ENCODE peak calls at places on chromosomes 1 and 21, in seven cellular contexts. L is A549, J is memory B cell, R is Calu3, G is hippocampal formation, V is NCI-H1105 treated with DMSO at 0.1 percent for 48 hours, Y is nucleus accumbens. X is an unnamed sample.

GRCh38 chr1:180234369-180235076 is 4.5 kb downstream of the LHX4 start:
- DNase-seq in L (no peak), J (no peak), R (peak; percentile 19), G (no peak), V (no peak), Y (no peak), X (no peak)

GRCh38 chr1:205950826-205951549 is 7.7 kb upstream of the SLC26A9 start:
- DNase-seq in L (no peak), J (no peak), R (no peak), G (no peak), V (no peak), Y (no peak), X (no peak)

GRCh38 chr1:7539772-7540175 is 231.3 kb upstream of the VAMP3 start:
- DNase-seq in L (no peak), J (no peak), R (peak; percentile 62), G (no peak), V (peak; percentile 43), Y (no peak), X (peak; percentile 44)

GRCh38 chr1:36400825-36401601 is 3.3 kb upstream of the LSM10 start:
- DNase-seq in L (no peak), J (no peak), R (no peak), G (peak; percentile 7), V (no peak), Y (no peak), X (peak; percentile 78)

GRCh38 chr1:224435318-224435763 is 744 bp upstream of the WDR26 start:
- DNase-seq in L (peak; percentile 17), J (no peak), R (no peak), G (no peak), V (no peak), Y (no peak), X (peak; percentile 64)

GRCh38 chr1:118987431-118988185 is 535 bp downstream of the TBX15 start:
- DNase-seq in L (no peak), J (no peak), R (no peak), G (no peak), V (no peak), Y (no peak), X (no peak)

GRCh38 chr1:243495442-243496172 is 239.8 kb downstream of the SDCCAG8 start:
- DNase-seq in L (no peak), J (no peak), R (no peak), G (peak; percentile 91), V (no peak), Y (no peak), X (no peak)

GRCh38 chr1:232725303-232726047 is 79.7 kb upstream of the MAP10 start:
- DNase-seq in L (no peak), J (no peak), R (no peak), G (no peak), V (no peak), Y (no peak), X (no peak)

GRCh38 chr1:221699582-221700519 is 42.0 kb downstream of the DUSP10 start:
- DNase-seq in L (no peak), J (no peak), R (no peak), G (no peak), V (no peak), Y (no peak), X (no peak)

GRCh38 chr1:77283701-77284425 is 2.0 kb downstream of the AK5 start:
- DNase-seq in L (no peak), J (no peak), R (no peak), G (peak; percentile 46), V (no peak), Y (no peak), X (no peak)

GRCh38 chr1:225500589-225501192 is 72.9 kb upstream of the LBR start:
- DNase-seq in L (no peak), J (no peak), R (no peak), G (no peak), V (no peak), Y (no peak), X (no peak)

GRCh38 chr1:201505505-201505893 is 1.4 kb downstream of the CSRP1 start:
- DNase-seq in L (no peak), J (no peak), R (peak; percentile 50), G (no peak), V (peak; percentile 75), Y (no peak), X (no peak)

GRCh38 chr1:119743776-119744597 is 24.7 kb downstream of the HMGCS2 start:
- DNase-seq in L (peak; percentile 56), J (peak; percentile 12), R (peak; percentile 39), G (peak; percentile 77), V (peak; percentile 66), Y (peak; percentile 44), X (peak; percentile 55)

GRCh38 chr1:3631330-3631729 is 6.5 kb downstream of the TPRG1L start:
- DNase-seq in L (no peak), J (no peak), R (no peak), G (no peak), V (no peak), Y (no peak), X (no peak)

GRCh38 chr1:20632386-20632785 is 872 bp upstream of the PINK1 start:
- DNase-seq in L (no peak), J (no peak), R (no peak), G (no peak), V (no peak), Y (no peak), X (no peak)

GRCh38 chr1:153553096-153553495 is 4.0 kb upstream of the S100A3 start:
- DNase-seq in L (no peak), J (no peak), R (no peak), G (no peak), V (no peak), Y (no peak), X (no peak)

GRCh38 chr21:42678118-42678430 is 24.7 kb downstream of the PDE9A start:
- DNase-seq in L (no peak), J (no peak), R (no peak), G (no peak), V (peak; percentile 87), Y (no peak), X (no peak)

GRCh38 chr1:154407021-154407865 is 2.1 kb downstream of the IL6R start:
- DNase-seq in L (no peak), J (peak; percentile 43), R (no peak), G (peak; percentile 45), V (no peak), Y (no peak), X (no peak)

GRCh38 chr1:247749870-247750269 is 1.9 kb upstream of the OR14A2 start:
- DNase-seq in L (no peak), J (no peak), R (no peak), G (no peak), V (no peak), Y (no peak), X (no peak)

GRCh38 chr1:202160377-202160940 is at the start of gene PTPN7:
- DNase-seq in L (no peak), J (peak; percentile 69), R (peak; percentile 30), G (no peak), V (no peak), Y (no peak), X (no peak)

GRCh38 chr1:109725510-109725909 is 13.5 kb downstream of the GSTM5 start:
- DNase-seq in L (no peak), J (no peak), R (no peak), G (no peak), V (no peak), Y (no peak), X (no peak)

GRCh38 chr21:39188521-39189139 is 5.4 kb upstream of the PSMG1 start:
- DNase-seq in L (no peak), J (no peak), R (no peak), G (no peak), V (no peak), Y (no peak), X (no peak)

GRCh38 chr1:12159826-12160225 is 7.0 kb upstream of the TNFRSF1B start:
- DNase-seq in L (no peak), J (no peak), R (peak; percentile 28), G (no peak), V (no peak), Y (no peak), X (peak; percentile 68)

GRCh38 chr1:29243863-29244185 is 7.5 kb downstream of the PTPRU start:
- DNase-seq in L (no peak), J (no peak), R (no peak), G (no peak), V (no peak), Y (no peak), X (no peak)

GRCh38 chr1:157966034-157966671 is 27.3 kb upstream of the KIRREL1 start:
- DNase-seq in L (peak; percentile 64), J (no peak), R (peak; percentile 85), G (no peak), V (no peak), Y (no peak), X (no peak)

GRCh38 chr1:66542811-66543767 is 9.1 kb downstream of the SGIP1 start:
- DNase-seq in L (no peak), J (no peak), R (peak; percentile 82), G (peak; percentile 57), V (peak; percentile 87), Y (no peak), X (peak; percentile 72)

GRCh38 chr1:6969762-6970161 is 184.5 kb downstream of the CAMTA1 start:
- DNase-seq in L (no peak), J (no peak), R (no peak), G (no peak), V (no peak), Y (no peak), X (no peak)

GRCh38 chr1:17596651-17597509 is 57.4 kb downstream of the ARHGEF10L start:
- DNase-seq in L (no peak), J (no peak), R (no peak), G (no peak), V (peak; percentile 96), Y (no peak), X (no peak)

GRCh38 chr1:65467536-65467935 is 47.1 kb downstream of the LEPR start:
- DNase-seq in L (no peak), J (no peak), R (peak; percentile 62), G (no peak), V (peak; percentile 47), Y (no peak), X (peak; percentile 90)

GRCh38 chr1:178999061-178999460 is 26.6 kb upstream of the FAM20B start:
- DNase-seq in L (no peak), J (no peak), R (no peak), G (no peak), V (no peak), Y (no peak), X (no peak)

GRCh38 chr1:38826262-38826661 is 33.3 kb downstream of the RRAGC start:
- DNase-seq in L (no peak), J (no peak), R (no peak), G (no peak), V (peak; percentile 69), Y (no peak), X (no peak)

GRCh38 chr21:41230530-41230929 is 62.6 kb downstream of the BACE2 start:
- DNase-seq in L (no peak), J (no peak), R (no peak), G (no peak), V (no peak), Y (no peak), X (no peak)

GRCh38 chr1:239123243-239123642 is 263.1 kb upstream of the CHRM3 start:
- DNase-seq in L (no peak), J (no peak), R (no peak), G (no peak), V (no peak), Y (no peak), X (no peak)

GRCh38 chr1:228282329-228283042 is 74.6 kb downstream of the OBSCN start:
- DNase-seq in L (no peak), J (no peak), R (no peak), G (no peak), V (no peak), Y (no peak), X (peak; percentile 63)

GRCh38 chr1:77514871-77515776 is 167.3 kb downstream of the ZZZ3 start:
- DNase-seq in L (no peak), J (no peak), R (no peak), G (peak; percentile 64), V (no peak), Y (no peak), X (no peak)

GRCh38 chr1:21913258-21913657 is 23.9 kb downstream of the HSPG2 start:
- DNase-seq in L (no peak), J (no peak), R (no peak), G (no peak), V (no peak), Y (no peak), X (no peak)

GRCh38 chr1:198977909-198978308 is 339.1 kb downstream of the PTPRC start:
- DNase-seq in L (no peak), J (no peak), R (no peak), G (no peak), V (no peak), Y (no peak), X (no peak)

GRCh38 chr21:44298301-44298700 is 1.6 kb upstream of the PFKL start:
- DNase-seq in L (no peak), J (no peak), R (no peak), G (no peak), V (no peak), Y (no peak), X (no peak)

X was measured in PC-9.